ENCODE peak calls at places on chromosome 13, in four cellular contexts. K, B, W and D are unnamed samples.

GRCh38 chr13:102128216-102128800 is 273.5 kb downstream of the FGF14 start:
- DNase-seq in K (peak; percentile 1), B (no peak), W (peak; percentile 3), D (no peak)

GRCh38 chr13:114001331-114002008 is 27.6 kb upstream of the C13orf46 start:
- DNase-seq in K (no peak), B (no peak), W (no peak), D (no peak)

GRCh38 chr13:65593298-65593874 is 1636.8 kb downstream of the PCDH9 start:
- DNase-seq in K (no peak), B (no peak), W (no peak), D (no peak)

GRCh38 chr13:87089391-87089790 is 581.8 kb upstream of the SLITRK5 start:
- DNase-seq in K (peak; percentile 0), B (no peak), W (peak; percentile 52), D (no peak)

GRCh38 chr13:109857803-109858202 is 71.4 kb upstream of the IRS2 start:
- DNase-seq in K (no peak), B (no peak), W (no peak), D (no peak)

GRCh38 chr13:74052402-74052928 is 81.7 kb downstream of the KLF12 start:
- DNase-seq in K (no peak), B (no peak), W (no peak), D (no peak)

GRCh38 chr13:24632382-24633121 is 47.7 kb upstream of the ATP12A start:
- DNase-seq in K (no peak), B (no peak), W (no peak), D (no peak)

GRCh38 chr13:106373304-106373988 is 162.0 kb downstream of the EFNB2 start:
- DNase-seq in K (no peak), B (no peak), W (no peak), D (no peak)

GRCh38 chr13:61410669-61411297 is 4.9 kb downstream of the PCDH20 start:
- DNase-seq in K (no peak), B (no peak), W (peak; percentile 29), D (no peak)

GRCh38 chr13:30413842-30414241 is 8.5 kb upstream of the UBE2L5 start:
- DNase-seq in K (no peak), B (no peak), W (no peak), D (no peak)

GRCh38 chr13:56009418-56009817 is 1131.3 kb upstream of the PRR20A start:
- DNase-seq in K (no peak), B (no peak), W (no peak), D (no peak)

GRCh38 chr13:71879129-71879535 is 12.1 kb upstream of the DACH1 start:
- DNase-seq in K (no peak), B (no peak), W (no peak), D (no peak)

GRCh38 chr13:47875206-47875605 is 125.9 kb downstream of the SUCLA2 start:
- DNase-seq in K (no peak), B (no peak), W (no peak), D (no peak)

GRCh38 chr13:24396821-24397220 is 87.4 kb downstream of the C1QTNF9 start:
- DNase-seq in K (no peak), B (no peak), W (no peak), D (no peak)

GRCh38 chr13:20418953-20419352 is 106.7 kb downstream of the CRYL1 start:
- DNase-seq in K (no peak), B (no peak), W (no peak), D (no peak)

GRCh38 chr13:97161832-97162231 is 60.3 kb upstream of the MBNL2 start:
- DNase-seq in K (no peak), B (no peak), W (no peak), D (no peak)

GRCh38 chr13:46486270-46486669 is 66.7 kb upstream of the LRCH1 start:
- DNase-seq in K (no peak), B (no peak), W (no peak), D (no peak)

GRCh38 chr13:29454931-29455481 is 140.5 kb downstream of the SLC7A1 start:
- DNase-seq in K (no peak), B (no peak), W (no peak), D (no peak)

GRCh38 chr13:85806553-85807175 is 7.4 kb upstream of the SLITRK6 start:
- DNase-seq in K (no peak), B (no peak), W (peak; percentile 43), D (peak; percentile 3)

GRCh38 chr13:37700887-37701286 is 102.3 kb upstream of the POSTN start:
- DNase-seq in K (no peak), B (no peak), W (no peak), D (no peak)

GRCh38 chr13:53873558-53873957 is 844.9 kb downstream of the OLFM4 start:
- DNase-seq in K (no peak), B (no peak), W (no peak), D (no peak)

GRCh38 chr13:51635137-51635878 is 51.0 kb downstream of the WDFY2 start:
- DNase-seq in K (no peak), B (no peak), W (no peak), D (no peak)

GRCh38 chr13:48731957-48732569 is 78.3 kb downstream of the CYSLTR2 start:
- DNase-seq in K (no peak), B (peak; percentile 41), W (no peak), D (no peak)

GRCh38 chr13:61833228-61833627 is 417.6 kb upstream of the PCDH20 start:
- DNase-seq in K (no peak), B (no peak), W (no peak), D (no peak)

GRCh38 chr13:87872813-87873212 is 201.6 kb downstream of the SLITRK5 start:
- DNase-seq in K (no peak), B (no peak), W (no peak), D (no peak)

GRCh38 chr13:76929975-76930374 is 18.3 kb upstream of the ACOD1 start:
- DNase-seq in K (no peak), B (no peak), W (no peak), D (no peak)

GRCh38 chr13:38900188-38900587 is 90.4 kb downstream of the STOML3 start:
- DNase-seq in K (no peak), B (no peak), W (no peak), D (no peak)

GRCh38 chr13:111511219-111511732 is 190.8 kb downstream of the TEX29 start:
- DNase-seq in K (no peak), B (no peak), W (no peak), D (no peak)

GRCh38 chr13:52411629-52412028 is 5.7 kb upstream of the THSD1 start:
- DNase-seq in K (peak; percentile 57), B (no peak), W (peak; percentile 52), D (peak; percentile 45)

GRCh38 chr13:102293723-102294122 is 108.1 kb downstream of the FGF14 start:
- DNase-seq in K (no peak), B (no peak), W (no peak), D (no peak)

GRCh38 chr13:110477711-110478245 is 83.7 kb downstream of the RAB20 start:
- DNase-seq in K (no peak), B (no peak), W (no peak), D (no peak)

GRCh38 chr13:76745246-76746200 is 140.7 kb downstream of the KCTD12 start:
- DNase-seq in K (no peak), B (no peak), W (no peak), D (no peak)

GRCh38 chr13:94679614-94680013 is 32.7 kb downstream of the SOX21 start:
- DNase-seq in K (no peak), B (no peak), W (no peak), D (no peak)